ENCODE peak calls at places on chromosome 17, in eight cellular contexts. F is uterus, M is prostate gland, J is cardiac muscle cell, W is heart right ventricle, H is AG04450, E is left ventricle myocardium inferior, K is fibroblast of lung. I is an unnamed sample. For H3K9me3, the result is how much of the 10 kb centered on the place peaks cover.

GRCh38 chr17:38897176-38897575 is 27.3 kb downstream of the LASP1 start:
- DNase-seq in F (no peak), M (no peak), J (no peak), W (peak), H (no peak), E (peak), K (no peak), I (no peak)

GRCh38 chr17:42774066-42774750 is 959 bp downstream of the VPS25 start:
- DNase-seq in F (no peak), M (no peak), J (no peak), W (no peak), H (no peak), E (no peak), K (no peak), I (no peak)

GRCh38 chr17:15112881-15113617 is 152.1 kb downstream of the PMP22 start:
- DNase-seq in F (no peak), M (no peak), J (no peak), W (no peak), H (no peak), E (no peak), K (no peak), I (no peak)

GRCh38 chr17:44914698-44915271 is 515 bp downstream of the GFAP start:
- DNase-seq in F (no peak), M (no peak), J (no peak), W (no peak), H (no peak), E (no peak), K (no peak), I (no peak)

GRCh38 chr17:75848523-75849303 is 4.5 kb upstream of the UNC13D start:
- DNase-seq in F (peak), M (peak), J (peak), W (peak), H (no peak), E (peak), K (peak), I (peak)

GRCh38 chr17:38728290-38728831 is 1.8 kb upstream of the CISD3 start:
- DNase-seq in F (no peak), M (no peak), J (no peak), W (no peak), H (no peak), E (no peak), K (no peak), I (peak)

GRCh38 chr17:65121368-65121767 is 15.8 kb upstream of the RGS9 start:
- DNase-seq in F (no peak), M (no peak), J (no peak), W (no peak), H (no peak), E (no peak), K (no peak), I (no peak)

GRCh38 chr17:31568140-31568938 is 176.9 kb downstream of the RAB11FIP4 start:
- DNase-seq in F (peak), M (no peak), J (no peak), W (no peak), H (no peak), E (no peak), K (peak), I (no peak)

GRCh38 chr17:82765357-82765756 is 13.5 kb downstream of the TBCD start:
- DNase-seq in F (no peak), M (no peak), J (no peak), W (no peak), H (no peak), E (no peak), K (no peak), I (no peak)

GRCh38 chr17:45876539-45876938 is 17.8 kb upstream of the MAPT start:
- DNase-seq in F (no peak), M (no peak), J (no peak), W (no peak), H (no peak), E (no peak), K (no peak), I (no peak)

GRCh38 chr17:2406903-2407790 is 6.3 kb upstream of the MNT start:
- DNase-seq in F (peak), M (no peak), J (no peak), W (peak), H (no peak), E (peak), K (peak), I (no peak)

GRCh38 chr17:1590031-1590746 is 27.6 kb upstream of the PITPNA start:
- DNase-seq in F (peak), M (no peak), J (peak), W (peak), H (peak), E (peak), K (peak), I (no peak)

GRCh38 chr17:1050996-1051925 is 54.3 kb downstream of the TIMM22 start:
- DNase-seq in F (no peak), M (no peak), J (no peak), W (no peak), H (no peak), E (peak), K (no peak), I (no peak)

GRCh38 chr17:66841328-66841727 is 6.4 kb downstream of the CACNG5 start:
- DNase-seq in F (no peak), M (no peak), J (no peak), W (no peak), H (no peak), E (no peak), K (no peak), I (no peak)

GRCh38 chr17:50052822-50053653 is 2.9 kb upstream of the ITGA3 start:
- DNase-seq in F (peak), M (peak), J (no peak), W (no peak), H (no peak), E (peak), K (no peak), I (no peak)

GRCh38 chr17:78840530-78840779 is 159 bp downstream of the USP36 start:
- DNase-seq in F (no peak), M (no peak), J (no peak), W (no peak), H (no peak), E (no peak), K (no peak), I (no peak)

GRCh38 chr17:57785032-57785431 is 39.9 kb upstream of the CCDC182 start:
- DNase-seq in F (no peak), M (no peak), J (no peak), W (peak), H (no peak), E (peak), K (peak), I (no peak)

GRCh38 chr17:39617446-39618251 is 9.1 kb upstream of the PPP1R1B start:
- DNase-seq in F (peak), M (peak), J (peak), W (peak), H (no peak), E (peak), K (peak), I (peak)

GRCh38 chr17:2177235-2177811 is 122.4 kb downstream of the HIC1 start:
- DNase-seq in F (peak), M (peak), J (no peak), W (no peak), H (no peak), E (no peak), K (peak), I (no peak)

GRCh38 chr17:74632196-74632540 is 8.6 kb upstream of the CD300E start:
- DNase-seq in F (no peak), M (no peak), J (no peak), W (no peak), H (no peak), E (no peak), K (no peak), I (no peak)

GRCh38 chr17:37849617-37849972 is 74.6 kb upstream of the TBC1D3K start:
- DNase-seq in F (no peak), M (no peak), J (no peak), W (no peak), H (no peak), E (no peak), K (no peak), I (no peak)

GRCh38 chr17:78140169-78141051 is 5.8 kb upstream of the C17orf99 start:
- DNase-seq in F (peak), M (peak), J (peak), W (peak), H (no peak), E (peak), K (peak), I (peak)

GRCh38 chr17:66897141-66897540 is 62.2 kb downstream of the CACNG5 start:
- DNase-seq in F (no peak), M (no peak), J (no peak), W (no peak), H (no peak), E (no peak), K (no peak), I (no peak)

GRCh38 chr17:1006054-1006453 is 9.1 kb downstream of the TIMM22 start:
- DNase-seq in F (no peak), M (peak), J (no peak), W (no peak), H (no peak), E (no peak), K (no peak), I (no peak)

GRCh38 chr17:47901423-47901822 is 5.4 kb downstream of the SP2 start:
- DNase-seq in F (no peak), M (no peak), J (no peak), W (no peak), H (no peak), E (no peak), K (no peak), I (no peak)

GRCh38 chr17:47905221-47905733 is 9.2 kb downstream of the SP2 start:
- DNase-seq in F (peak), M (peak), J (peak), W (peak), H (peak), E (peak), K (peak), I (no peak)

GRCh38 chr17:47907932-47908562 is 12.0 kb downstream of the SP2 start:
- DNase-seq in F (no peak), M (no peak), J (no peak), W (no peak), H (no peak), E (no peak), K (no peak), I (no peak)

GRCh38 chr17:47902039-47902744 is 6.2 kb downstream of the SP2 start:
- DNase-seq in F (no peak), M (no peak), J (no peak), W (no peak), H (no peak), E (no peak), K (no peak), I (no peak)

GRCh38 chr17:47906443-47906842 is 10.4 kb downstream of the SP2 start:
- DNase-seq in F (no peak), M (no peak), J (no peak), W (no peak), H (no peak), E (no peak), K (no peak), I (no peak)
- H3K27ac ChIP-seq in F (peak), M (peak), J (no peak), W (peak), H (no peak), E (peak), K (no peak), I (no peak)

DNA sequence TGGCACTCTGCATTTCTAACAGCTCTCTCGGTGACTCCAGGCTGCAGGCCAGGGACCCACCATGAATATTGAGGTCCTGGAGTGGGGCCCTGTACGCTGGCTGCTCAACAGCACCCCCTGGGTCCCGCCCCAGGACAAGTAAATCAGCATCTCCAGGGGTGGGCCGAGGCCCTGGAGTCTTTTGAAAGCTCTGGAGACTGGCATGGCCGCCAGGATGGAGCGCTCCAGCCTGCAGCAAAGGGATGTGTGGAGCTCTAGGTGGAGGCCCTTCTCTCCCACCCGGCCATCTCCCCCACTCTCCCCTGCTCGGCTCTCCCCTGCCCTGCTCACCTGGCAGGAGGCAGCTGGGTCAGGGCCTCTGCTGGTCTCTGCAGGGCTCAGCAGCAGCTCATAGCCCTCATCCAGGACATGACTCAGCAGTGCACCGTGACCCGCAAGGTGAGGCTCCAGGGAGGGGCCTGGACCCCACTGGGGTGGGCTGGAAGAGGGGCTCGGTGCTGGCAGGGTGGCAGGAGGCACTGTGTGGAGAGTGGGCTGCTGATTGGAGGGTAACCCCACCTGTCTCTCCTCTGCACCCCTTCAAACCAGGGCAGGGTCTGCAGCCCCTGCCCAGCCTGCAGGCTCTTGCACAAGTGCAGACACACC is 16.6 kb downstream of the SGSH start:
- DNase-seq in F (no peak), M (no peak), J (no peak), W (no peak), H (no peak), E (no peak), K (no peak), I (no peak)
- H3K9me3 ChIP-seq in F (under half), M (under half), J (under half), W (under half), H (under half), E (under half), K (under half), I (under half)

GRCh38 chr17:29617481-29618271 is 5.0 kb downstream of the CORO6 start:
- DNase-seq in F (no peak), M (peak), J (peak), W (no peak), H (no peak), E (peak), K (peak), I (peak)

GRCh38 chr17:29618272-29619065 is 4.2 kb downstream of the CORO6 start:
- DNase-seq in F (no peak), M (no peak), J (no peak), W (no peak), H (no peak), E (no peak), K (no peak), I (no peak)

GRCh38 chr17:29616300-29617048 is 6.2 kb downstream of the CORO6 start:
- DNase-seq in F (no peak), M (no peak), J (no peak), W (no peak), H (no peak), E (no peak), K (no peak), I (no peak)

GRCh38 chr17:29615492-29616299 is 7.0 kb downstream of the CORO6 start:
- DNase-seq in F (peak), M (peak), J (peak), W (peak), H (no peak), E (peak), K (peak), I (peak)

DNA sequence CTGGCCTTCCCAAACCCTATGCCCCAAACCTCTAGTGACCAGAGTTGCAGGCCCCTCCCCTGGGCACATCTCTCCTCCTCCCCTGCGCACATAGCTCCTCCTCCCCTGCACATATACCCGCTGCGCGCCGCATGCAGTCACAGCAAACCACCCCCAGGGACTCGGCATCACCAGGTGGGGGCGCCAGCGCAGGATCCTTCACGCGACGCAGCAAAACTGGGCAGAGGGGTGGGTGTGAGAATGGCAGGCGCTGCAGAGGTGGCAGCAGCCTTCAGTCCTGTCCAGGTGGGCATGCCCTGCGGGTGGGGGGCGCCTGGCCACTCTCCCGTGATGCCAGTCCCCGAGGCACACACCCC is 5.6 kb downstream of the CORO6 start:
- DNase-seq in F (no peak), M (peak), J (peak), W (peak), H (no peak), E (peak), K (peak), I (peak)
- TF ChIP-seq CTCF in F (peak), M (peak), J (peak), W (peak), H (peak), E (peak), K (peak), I (peak)

GRCh38 chr17:72474740-72475477 is 354.1 kb downstream of the SOX9 start:
- DNase-seq in F (no peak), M (no peak), J (no peak), W (no peak), H (no peak), E (no peak), K (no peak), I (no peak)

GRCh38 chr17:72477529-72477928 is 356.7 kb downstream of the SOX9 start:
- DNase-seq in F (no peak), M (peak), J (no peak), W (no peak), H (no peak), E (no peak), K (no peak), I (no peak)

GRCh38 chr17:72476575-72476986 is 355.8 kb downstream of the SOX9 start:
- DNase-seq in F (no peak), M (no peak), J (no peak), W (no peak), H (no peak), E (no peak), K (no peak), I (no peak)

GRCh38 chr17:72474243-72474642 is 353.4 kb downstream of the SOX9 start:
- DNase-seq in F (no peak), M (no peak), J (no peak), W (no peak), H (no peak), E (no peak), K (no peak), I (no peak)

DNA sequence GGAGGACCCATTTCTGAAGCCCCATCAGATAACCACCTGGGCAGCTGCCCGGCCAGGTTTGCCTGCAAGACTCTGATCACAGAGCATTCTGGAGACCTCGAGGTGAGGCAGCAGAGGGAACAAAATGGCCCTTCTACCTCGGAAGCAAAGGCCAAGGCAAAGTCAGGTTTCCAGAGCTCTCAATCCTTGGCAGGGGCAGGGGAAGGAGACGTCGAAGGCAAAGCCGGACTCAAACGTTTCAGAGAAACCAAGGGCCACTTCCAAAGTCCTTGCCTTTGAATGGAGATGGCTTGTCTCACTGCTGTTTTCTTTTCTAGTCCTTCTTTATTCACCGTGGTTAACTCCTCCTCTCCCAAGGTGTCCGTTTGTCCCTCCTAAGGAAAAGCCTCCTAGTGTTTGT is 355.3 kb downstream of the SOX9 start:
- DNase-seq in F (no peak), M (no peak), J (no peak), W (no peak), H (no peak), E (no peak), K (no peak), I (no peak)
- H3K27ac ChIP-seq in F (no peak), M (peak), J (no peak), W (no peak), H (no peak), E (no peak), K (no peak), I (no peak)

DNA sequence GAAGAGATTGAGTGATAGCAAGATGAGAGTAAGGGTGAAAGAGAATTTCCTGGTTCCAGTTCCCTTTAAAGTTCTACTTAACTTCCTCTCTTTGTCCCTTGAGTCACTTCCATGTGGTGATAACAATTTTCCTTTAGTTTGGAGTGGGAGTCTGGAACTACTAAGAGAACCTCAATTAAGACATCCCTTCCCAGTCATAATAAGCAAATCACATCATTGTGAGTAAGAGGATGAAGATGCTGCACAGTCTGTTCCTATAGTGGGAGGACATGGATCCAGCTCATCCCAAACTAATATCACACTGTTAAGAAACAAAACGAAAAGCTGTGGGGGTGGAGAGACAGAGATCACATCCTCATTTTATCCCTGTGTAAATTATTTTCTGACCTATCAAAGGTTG is 24.4 kb downstream of the TBX21 start:
- DNase-seq in F (no peak), M (no peak), J (no peak), W (no peak), H (no peak), E (no peak), K (no peak), I (no peak)
- H3K9me3 ChIP-seq in F (under half), M (under half), J (under half), W (under half), H (under half), E (under half), K (under half), I (under half)

GRCh38 chr17:29251184-29251583 is 4.5 kb downstream of the CRYBA1 start:
- DNase-seq in F (no peak), M (no peak), J (no peak), W (no peak), H (no peak), E (no peak), K (no peak), I (no peak)

GRCh38 chr17:29250666-29251065 is 4.0 kb downstream of the CRYBA1 start:
- DNase-seq in F (no peak), M (no peak), J (no peak), W (no peak), H (peak), E (no peak), K (no peak), I (no peak)

GRCh38 chr17:29248845-29249244 is 2.2 kb downstream of the CRYBA1 start:
- DNase-seq in F (no peak), M (no peak), J (no peak), W (no peak), H (no peak), E (no peak), K (no peak), I (no peak)

GRCh38 chr17:29253037-29253436 is 6.4 kb downstream of the CRYBA1 start:
- DNase-seq in F (no peak), M (no peak), J (no peak), W (no peak), H (no peak), E (no peak), K (no peak), I (no peak)

GRCh38 chr17:29251969-29252866 is 5.6 kb downstream of the CRYBA1 start:
- DNase-seq in F (no peak), M (no peak), J (peak), W (no peak), H (no peak), E (no peak), K (peak), I (no peak)
- TF ChIP-seq CTCF in F (peak), M (no peak), J (peak), W (peak), H (peak), E (peak), K (peak), I (peak)

DNA sequence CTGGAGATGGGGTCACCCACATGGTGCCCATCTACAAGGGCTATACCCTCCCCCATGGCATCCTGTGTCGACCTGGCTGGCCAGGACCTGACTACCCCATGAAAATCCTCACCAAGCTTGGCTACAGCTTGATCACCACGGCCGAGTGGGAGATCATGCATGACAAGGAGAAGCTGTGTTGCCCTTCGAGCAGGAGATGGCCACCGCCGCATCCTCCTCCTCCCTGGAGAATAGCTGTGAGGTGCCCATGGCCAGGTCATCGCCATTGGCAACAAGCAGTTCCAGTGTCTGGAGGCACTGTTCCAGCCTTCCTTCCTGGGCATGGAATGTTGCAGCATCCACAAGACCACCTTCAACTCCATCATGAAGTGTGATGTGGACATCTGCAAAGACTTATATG is 5.3 kb upstream of the FLCN start:
- DNase-seq in F (no peak), M (no peak), J (no peak), W (no peak), H (no peak), E (no peak), K (no peak), I (no peak)
- H3K27ac ChIP-seq in F (no peak), M (no peak), J (no peak), W (no peak), H (no peak), E (no peak), K (no peak), I (no peak)

I was measured in CD8-positive, alpha-beta T cell.